ENCODE peak calls at places on chromosomes 2 and 18, in nine cellular contexts. One of them, this sample, is unnamed.

GRCh38 chr18:55018602-55019001 is 59.3 kb upstream of the CCDC68 start:
- DNase-seq in fibroblast of lung: peak; percentile 79
- DNase-seq in RWPE2: no peak
- DNase-seq in lower lobe of right lung: no peak
- DNase-seq in AG10803: peak; percentile 64
- DNase-seq in bronchial epithelial cell: peak; percentile 56
- DNase-seq in ascending aorta: no peak
- DNase-seq in lower leg skin: no peak
- DNase-seq in H1: no peak
- DNase-seq in this sample: peak; percentile 83

GRCh38 chr2:54669677-54670484 is 53.6 kb upstream of the EML6 start:
- DNase-seq in fibroblast of lung: peak; percentile 39
- DNase-seq in RWPE2: no peak
- DNase-seq in lower lobe of right lung: no peak
- DNase-seq in AG10803: peak; percentile 87
- DNase-seq in bronchial epithelial cell: peak; percentile 64
- DNase-seq in ascending aorta: no peak
- DNase-seq in lower leg skin: peak; percentile 72
- DNase-seq in H1: no peak
- DNase-seq in this sample: peak; percentile 93

GRCh38 chr18:51654441-51655326 is 457.2 kb upstream of the MEX3C start:
- DNase-seq in fibroblast of lung: no peak
- DNase-seq in RWPE2: no peak
- DNase-seq in lower lobe of right lung: no peak
- DNase-seq in AG10803: no peak
- DNase-seq in bronchial epithelial cell: no peak
- DNase-seq in ascending aorta: no peak
- DNase-seq in lower leg skin: no peak
- DNase-seq in H1: no peak
- DNase-seq in this sample: no peak

GRCh38 chr2:57892920-57893319 is 153.7 kb upstream of the VRK2 start:
- DNase-seq in fibroblast of lung: no peak
- DNase-seq in RWPE2: no peak
- DNase-seq in lower lobe of right lung: no peak
- DNase-seq in AG10803: no peak
- DNase-seq in bronchial epithelial cell: no peak
- DNase-seq in ascending aorta: no peak
- DNase-seq in lower leg skin: no peak
- DNase-seq in H1: no peak
- DNase-seq in this sample: no peak

GRCh38 chr18:32049393-32050161 is 31.0 kb downstream of the RNF125 start:
- DNase-seq in fibroblast of lung: peak; percentile 55
- DNase-seq in RWPE2: no peak
- DNase-seq in lower lobe of right lung: peak; percentile 70
- DNase-seq in AG10803: no peak
- DNase-seq in bronchial epithelial cell: peak; percentile 17
- DNase-seq in ascending aorta: peak; percentile 66
- DNase-seq in lower leg skin: peak; percentile 34
- DNase-seq in H1: no peak
- DNase-seq in this sample: no peak

GRCh38 chr18:77068321-77068841 is 64.2 kb downstream of the MBP start:
- DNase-seq in fibroblast of lung: peak; percentile 74
- DNase-seq in RWPE2: no peak
- DNase-seq in lower lobe of right lung: no peak
- DNase-seq in AG10803: peak; percentile 69
- DNase-seq in bronchial epithelial cell: peak; percentile 48
- DNase-seq in ascending aorta: no peak
- DNase-seq in lower leg skin: no peak
- DNase-seq in H1: no peak
- DNase-seq in this sample: peak; percentile 59

GRCh38 chr2:220963930-220964329 is 608.2 kb downstream of the EPHA4 start:
- DNase-seq in fibroblast of lung: no peak
- DNase-seq in RWPE2: no peak
- DNase-seq in lower lobe of right lung: no peak
- DNase-seq in AG10803: no peak
- DNase-seq in bronchial epithelial cell: no peak
- DNase-seq in ascending aorta: no peak
- DNase-seq in lower leg skin: no peak
- DNase-seq in H1: no peak
- DNase-seq in this sample: no peak

GRCh38 chr2:106972782-106973181 is 86.8 kb upstream of the ST6GAL2 start:
- DNase-seq in fibroblast of lung: peak; percentile 71
- DNase-seq in RWPE2: no peak
- DNase-seq in lower lobe of right lung: no peak
- DNase-seq in AG10803: peak; percentile 65
- DNase-seq in bronchial epithelial cell: no peak
- DNase-seq in ascending aorta: no peak
- DNase-seq in lower leg skin: no peak
- DNase-seq in H1: no peak
- DNase-seq in this sample: peak; percentile 22

GRCh38 chr2:119136093-119136492 is 22.5 kb downstream of the C1QL2 start:
- DNase-seq in fibroblast of lung: no peak
- DNase-seq in RWPE2: no peak
- DNase-seq in lower lobe of right lung: no peak
- DNase-seq in AG10803: no peak
- DNase-seq in bronchial epithelial cell: no peak
- DNase-seq in ascending aorta: no peak
- DNase-seq in lower leg skin: no peak
- DNase-seq in H1: no peak
- DNase-seq in this sample: no peak

GRCh38 chr2:45253151-45253550 is 243.9 kb upstream of the SIX2 start:
- DNase-seq in fibroblast of lung: peak; percentile 32
- DNase-seq in RWPE2: no peak
- DNase-seq in lower lobe of right lung: no peak
- DNase-seq in AG10803: peak; percentile 30
- DNase-seq in bronchial epithelial cell: no peak
- DNase-seq in ascending aorta: no peak
- DNase-seq in lower leg skin: no peak
- DNase-seq in H1: no peak
- DNase-seq in this sample: no peak

GRCh38 chr2:129242201-129242710 is 737.2 kb upstream of the RAB6C start:
- DNase-seq in fibroblast of lung: no peak
- DNase-seq in RWPE2: no peak
- DNase-seq in lower lobe of right lung: no peak
- DNase-seq in AG10803: no peak
- DNase-seq in bronchial epithelial cell: no peak
- DNase-seq in ascending aorta: no peak
- DNase-seq in lower leg skin: no peak
- DNase-seq in H1: no peak
- DNase-seq in this sample: no peak

DNA sequence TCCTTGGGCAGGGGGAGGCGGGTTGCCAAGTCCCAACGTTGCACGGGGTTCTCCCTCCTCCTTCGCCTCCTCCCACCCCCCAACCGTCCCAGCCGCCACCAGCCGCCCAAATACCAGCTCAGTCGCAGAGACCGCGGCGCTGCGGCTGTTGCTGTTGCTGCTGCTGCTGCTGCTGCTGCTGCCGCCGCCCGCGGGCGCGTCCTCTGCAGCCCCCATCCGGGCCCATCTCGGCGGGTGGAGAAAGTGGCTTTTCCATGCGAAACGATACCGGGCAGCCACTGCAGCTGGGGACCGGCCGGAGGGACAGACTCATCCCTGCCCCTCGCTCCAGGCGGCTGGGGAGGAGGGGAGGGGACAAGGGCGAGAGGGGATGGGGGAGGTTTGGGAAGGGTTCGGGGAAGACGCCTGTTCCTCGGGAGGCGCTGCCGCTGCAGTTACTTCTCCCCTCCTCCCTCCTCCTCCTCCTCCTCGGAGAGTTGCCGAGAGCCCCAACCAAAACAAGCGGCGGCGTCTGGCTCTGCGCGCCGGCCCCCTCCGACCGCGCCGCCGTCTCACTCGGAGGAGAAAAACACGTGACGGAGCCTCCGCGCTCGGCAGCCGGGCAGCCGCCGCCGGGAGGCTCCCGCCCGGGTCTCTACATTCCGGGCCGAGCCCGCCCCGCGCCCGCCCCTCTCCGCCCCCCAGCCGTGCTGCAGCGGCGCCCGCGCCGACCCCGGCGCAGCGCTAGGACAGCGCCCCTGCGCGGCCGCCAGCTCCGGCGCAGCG is at the start of gene IRS1:
- DNase-seq in fibroblast of lung: peak; percentile 82
- DNase-seq in RWPE2: peak; percentile 61
- DNase-seq in lower lobe of right lung: peak; percentile 73
- DNase-seq in AG10803: peak; percentile 81
- DNase-seq in bronchial epithelial cell: peak; percentile 34
- DNase-seq in ascending aorta: peak; percentile 85
- DNase-seq in lower leg skin: peak; percentile 54
- DNase-seq in H1: no peak
- DNase-seq in this sample: peak; percentile 86
- TF ChIP-seq CTCF in fibroblast of lung: no peak
- TF ChIP-seq CTCF in RWPE2: peak; percentile 90
- TF ChIP-seq CTCF in lower lobe of right lung: no peak
- TF ChIP-seq CTCF in AG10803: peak; percentile 1
- TF ChIP-seq CTCF in bronchial epithelial cell: peak; percentile 39
- TF ChIP-seq CTCF in ascending aorta: no peak
- TF ChIP-seq CTCF in lower leg skin: no peak
- TF ChIP-seq CTCF in H1: peak; percentile 74
- TF ChIP-seq CTCF in this sample: no peak

GRCh38 chr2:42141687-42142475 is 27.3 kb upstream of the EML4 start:
- DNase-seq in fibroblast of lung: peak; percentile 93
- DNase-seq in RWPE2: no peak
- DNase-seq in lower lobe of right lung: peak; percentile 61
- DNase-seq in AG10803: peak; percentile 87
- DNase-seq in bronchial epithelial cell: peak; percentile 79
- DNase-seq in ascending aorta: peak; percentile 78
- DNase-seq in lower leg skin: peak; percentile 64
- DNase-seq in H1: no peak
- DNase-seq in this sample: peak; percentile 95
- H3K4me3 ChIP-seq in fibroblast of lung: peak overlapping the region; percentile 24
- H3K4me3 ChIP-seq in RWPE2: no peak overlapping the region
- H3K4me3 ChIP-seq in lower lobe of right lung: peak overlapping the region; percentile 37
- H3K4me3 ChIP-seq in AG10803: peak overlapping the region; percentile 48
- H3K4me3 ChIP-seq in bronchial epithelial cell: peak overlapping the region; percentile 11
- H3K4me3 ChIP-seq in ascending aorta: peak overlapping the region; percentile 40
- H3K4me3 ChIP-seq in lower leg skin: no peak overlapping the region
- H3K4me3 ChIP-seq in H1: peak overlapping the region; percentile 12
- H3K4me3 ChIP-seq in this sample: peak overlapping the region; percentile 33

GRCh38 chr2:168157926-168158325 is 89.5 kb downstream of the STK39 start:
- DNase-seq in fibroblast of lung: peak; percentile 40
- DNase-seq in RWPE2: no peak
- DNase-seq in lower lobe of right lung: no peak
- DNase-seq in AG10803: no peak
- DNase-seq in bronchial epithelial cell: no peak
- DNase-seq in ascending aorta: no peak
- DNase-seq in lower leg skin: no peak
- DNase-seq in H1: no peak
- DNase-seq in this sample: peak; percentile 48

GRCh38 chr2:168159754-168160585 is 87.4 kb downstream of the STK39 start:
- DNase-seq in fibroblast of lung: no peak
- DNase-seq in RWPE2: no peak
- DNase-seq in lower lobe of right lung: no peak
- DNase-seq in AG10803: no peak
- DNase-seq in bronchial epithelial cell: no peak
- DNase-seq in ascending aorta: no peak
- DNase-seq in lower leg skin: no peak
- DNase-seq in H1: no peak
- DNase-seq in this sample: no peak

GRCh38 chr2:168157070-168157469 is 90.3 kb downstream of the STK39 start:
- DNase-seq in fibroblast of lung: no peak
- DNase-seq in RWPE2: no peak
- DNase-seq in lower lobe of right lung: no peak
- DNase-seq in AG10803: no peak
- DNase-seq in bronchial epithelial cell: no peak
- DNase-seq in ascending aorta: no peak
- DNase-seq in lower leg skin: no peak
- DNase-seq in H1: no peak
- DNase-seq in this sample: no peak

GRCh38 chr2:168156661-168157060 is 90.7 kb downstream of the STK39 start:
- DNase-seq in fibroblast of lung: peak; percentile 54
- DNase-seq in RWPE2: peak; percentile 56
- DNase-seq in lower lobe of right lung: no peak
- DNase-seq in AG10803: peak; percentile 70
- DNase-seq in bronchial epithelial cell: peak; percentile 50
- DNase-seq in ascending aorta: no peak
- DNase-seq in lower leg skin: no peak
- DNase-seq in H1: no peak
- DNase-seq in this sample: peak; percentile 72

DNA sequence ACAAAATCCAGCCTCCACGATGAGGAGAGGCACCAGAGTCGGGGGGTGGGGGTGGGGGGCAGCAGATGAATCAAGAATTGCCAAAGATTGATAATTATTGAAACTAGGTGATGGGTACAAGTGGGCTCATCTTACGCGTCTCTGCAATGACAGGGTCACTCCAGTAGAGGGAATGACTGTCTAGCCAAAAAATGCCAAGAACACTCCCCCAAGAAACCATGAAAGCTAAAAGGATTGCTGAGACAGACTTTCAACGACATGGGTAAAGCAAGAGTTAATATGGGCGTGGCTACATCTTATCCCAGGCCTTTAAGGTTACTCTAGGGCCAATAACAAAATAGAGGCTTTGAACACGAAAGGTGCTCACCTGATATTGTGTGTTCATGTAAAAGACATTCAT is 86.5 kb downstream of the STK39 start:
- DNase-seq in fibroblast of lung: no peak
- DNase-seq in RWPE2: no peak
- DNase-seq in lower lobe of right lung: no peak
- DNase-seq in AG10803: no peak
- DNase-seq in bronchial epithelial cell: peak; percentile 21
- DNase-seq in ascending aorta: no peak
- DNase-seq in lower leg skin: no peak
- DNase-seq in H1: no peak
- DNase-seq in this sample: no peak
- TF ChIP-seq CTCF in fibroblast of lung: peak; percentile 7
- TF ChIP-seq CTCF in RWPE2: peak; percentile 34
- TF ChIP-seq CTCF in lower lobe of right lung: no peak
- TF ChIP-seq CTCF in AG10803: peak; percentile 17
- TF ChIP-seq CTCF in bronchial epithelial cell: peak; percentile 31
- TF ChIP-seq CTCF in ascending aorta: no peak
- TF ChIP-seq CTCF in lower leg skin: no peak
- TF ChIP-seq CTCF in H1: peak; percentile 62
- TF ChIP-seq CTCF in this sample: peak; percentile 17

DNA sequence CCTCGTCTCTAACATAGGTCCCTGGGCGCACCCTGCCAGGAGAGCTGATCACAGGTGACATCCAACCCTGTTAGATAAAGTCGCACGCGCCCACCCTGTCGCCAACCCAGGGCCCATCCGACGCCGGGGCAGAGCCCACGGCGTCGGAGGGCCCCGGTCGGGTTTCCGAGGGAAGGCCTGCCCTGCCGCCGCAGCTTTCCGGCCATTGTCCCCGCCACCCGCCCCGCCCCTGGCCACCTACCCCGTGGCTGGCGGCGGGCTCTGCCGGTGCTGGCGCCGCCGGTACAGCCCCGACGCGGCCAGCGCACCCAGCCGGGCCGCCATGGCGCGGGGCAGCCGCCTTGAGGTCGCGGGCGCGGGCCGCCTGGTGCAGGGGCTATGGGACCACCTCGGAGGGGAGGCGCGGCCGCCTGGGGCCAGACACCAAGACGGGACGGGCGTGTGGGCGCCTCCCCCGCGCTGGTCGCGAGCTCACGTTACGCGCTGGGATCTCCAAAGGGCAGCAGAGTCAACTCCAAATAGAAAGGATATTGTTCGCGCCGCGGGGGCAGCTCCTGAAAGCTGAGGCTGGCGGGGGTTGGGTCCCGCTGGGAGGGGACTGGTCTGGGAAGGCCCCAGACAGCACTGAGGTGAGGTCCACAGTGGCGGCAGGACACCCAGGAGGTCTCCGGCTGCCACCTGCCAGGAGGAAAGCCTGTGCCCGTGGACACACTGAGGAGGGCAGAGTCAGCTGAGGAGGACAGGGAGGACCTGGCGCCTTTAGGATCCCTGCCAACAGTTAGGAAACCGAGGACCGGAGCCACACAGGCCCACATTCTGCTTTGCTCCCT is 11.1 kb downstream of the LIMS2 start:
- DNase-seq in fibroblast of lung: no peak
- DNase-seq in RWPE2: peak; percentile 52
- DNase-seq in lower lobe of right lung: peak; percentile 59
- DNase-seq in AG10803: no peak
- DNase-seq in bronchial epithelial cell: no peak
- DNase-seq in ascending aorta: peak; percentile 63
- DNase-seq in lower leg skin: no peak
- DNase-seq in H1: no peak
- DNase-seq in this sample: no peak
- H3K4me3 ChIP-seq in fibroblast of lung: no peak overlapping the region
- H3K4me3 ChIP-seq in RWPE2: no peak overlapping the region
- H3K4me3 ChIP-seq in lower lobe of right lung: peak overlapping the region; percentile 48
- H3K4me3 ChIP-seq in AG10803: peak overlapping the region; percentile 13
- H3K4me3 ChIP-seq in bronchial epithelial cell: no peak overlapping the region
- H3K4me3 ChIP-seq in ascending aorta: peak overlapping the region; percentile 60
- H3K4me3 ChIP-seq in lower leg skin: no peak overlapping the region
- H3K4me3 ChIP-seq in H1: peak overlapping the region; percentile 25
- H3K4me3 ChIP-seq in this sample: no peak overlapping the region